ENCODE peak calls at places on chromosomes 6 and 20, in five cellular contexts. Y is hepatocyte; J is effector memory CD4-positive, alpha-beta T cell; V is colonic mucosa; D is SJSA1. S is an unnamed sample.

GRCh38 chr6:20400476-20401402 is 940 bp upstream of the E2F3 start:
- DNase-seq in V (peak), Y (peak), J (peak), D (peak), S (peak)

GRCh38 chr6:39353698-39354315 is 31.3 kb upstream of the KCNK16 start:
- DNase-seq in V (no peak), Y (no peak), D (no peak), J (no peak), S (no peak)

GRCh38 chr6:85660181-85660611 is 17.5 kb upstream of the SYNCRIP start:
- DNase-seq in V (no peak), Y (peak), D (peak), J (no peak), S (no peak)

GRCh38 chr6:44126320-44127149 is 717 bp downstream of the MRPL14 start:
- DNase-seq in V (peak), Y (peak), D (peak), J (peak), S (no peak)

GRCh38 chr6:105526198-105526872 is 123.5 kb upstream of the PREP start:
- DNase-seq in V (no peak), Y (no peak), J (no peak), D (no peak), S (no peak)

GRCh38 chr6:31120151-31120915 is at the start of gene CDSN:
- DNase-seq in D (no peak), V (no peak), J (no peak), Y (no peak), S (no peak)

GRCh38 chr6:31350551-31350950 is 6.4 kb downstream of the HLA-B start:
- DNase-seq in D (no peak), J (no peak), Y (no peak), V (no peak), S (no peak)

GRCh38 chr6:154341876-154342275 is 14.7 kb downstream of the IPCEF1 start:
- DNase-seq in V (no peak), D (no peak), J (no peak), Y (no peak), S (no peak)

GRCh38 chr6:63426844-63427243 is 107.1 kb upstream of the LGSN start:
- DNase-seq in D (no peak), Y (no peak), J (no peak), V (no peak), S (no peak)

GRCh38 chr6:24876496-24877465 is 59.0 kb downstream of the RIPOR2 start:
- DNase-seq in D (no peak), V (no peak), J (no peak), Y (peak), S (no peak)

GRCh38 chr6:81938991-81939773 is 186.7 kb upstream of the TENT5A start:
- DNase-seq in V (no peak), J (no peak), Y (no peak), D (peak), S (no peak)

GRCh38 chr20:16664031-16664430 is 65.8 kb upstream of the SNRPB2 start:
- DNase-seq in D (no peak), J (no peak), Y (no peak), V (no peak), S (no peak)

GRCh38 chr6:74768120-74768519 is 437.7 kb downstream of the COL12A1 start:
- DNase-seq in D (no peak), V (no peak), Y (no peak), J (no peak), S (no peak)

GRCh38 chr6:72002415-72002814 is 116.1 kb downstream of the RIMS1 start:
- DNase-seq in D (no peak), J (no peak), Y (no peak), V (no peak), S (no peak)

GRCh38 chr20:5182615-5183254 is 55.9 kb downstream of the CDS2 start:
- DNase-seq in Y (no peak), D (no peak), J (no peak), V (no peak), S (no peak)

GRCh38 chr20:61301995-61302525 is 50.0 kb downstream of the CDH4 start:
- DNase-seq in D (no peak), Y (no peak), J (no peak), V (no peak), S (no peak)

GRCh38 chr6:114739656-114740055 is 396.8 kb upstream of the HS3ST5 start:
- DNase-seq in D (no peak), V (no peak), J (no peak), Y (no peak), S (no peak)

GRCh38 chr6:163405412-163406309 is 8.9 kb upstream of the QKI start:
- DNase-seq in D (peak), Y (peak), V (peak), J (no peak), S (peak)

GRCh38 chr20:47330933-47331708 is 25.4 kb downstream of the ZMYND8 start:
- DNase-seq in V (peak), D (peak), Y (peak), J (no peak), S (no peak)

GRCh38 chr6:56242343-56242742 is 5.0 kb downstream of the COL21A1 start:
- DNase-seq in Y (no peak), V (no peak), D (no peak), J (no peak), S (no peak)

GRCh38 chr6:109325400-109325801 is 56.9 kb downstream of the CD164 start:
- DNase-seq in Y (no peak), J (no peak), V (no peak), D (no peak), S (peak)

GRCh38 chr20:17849111-17849900 is 119.3 kb downstream of the SNX5 start:
- DNase-seq in D (no peak), Y (no peak), J (no peak), V (no peak), S (no peak)
- H3K27ac ChIP-seq in D (peak), Y (peak), J (no peak), V (peak), S (no peak)

GRCh38 chr6:11767458-11767857 is 11.1 kb downstream of the ADTRP start:
- DNase-seq in V (no peak), D (no peak), Y (no peak), J (no peak), S (no peak)
- H3K27ac ChIP-seq in V (no peak), D (peak), Y (no peak), J (no peak), S (no peak)

GRCh38 chr6:157763894-157764345 is 59.1 kb upstream of the SNX9 start:
- DNase-seq in V (no peak), D (no peak), Y (no peak), J (no peak), S (no peak)
- H3K27ac ChIP-seq in V (peak), D (peak), Y (peak), J (peak), S (peak)

GRCh38 chr6:4114123-4114522 is 21.3 kb downstream of the ECI2 start:
- DNase-seq in D (no peak), J (no peak), Y (no peak), V (no peak), S (no peak)
- H3K27ac ChIP-seq in D (no peak), J (no peak), Y (no peak), V (no peak), S (no peak)

GRCh38 chr6:161415302-161415855 is 141.5 kb upstream of the AGPAT4 start:
- DNase-seq in D (no peak), V (no peak), Y (no peak), J (no peak), S (no peak)
- H3K27ac ChIP-seq in D (no peak), V (no peak), Y (no peak), J (no peak), S (no peak)

DNA sequence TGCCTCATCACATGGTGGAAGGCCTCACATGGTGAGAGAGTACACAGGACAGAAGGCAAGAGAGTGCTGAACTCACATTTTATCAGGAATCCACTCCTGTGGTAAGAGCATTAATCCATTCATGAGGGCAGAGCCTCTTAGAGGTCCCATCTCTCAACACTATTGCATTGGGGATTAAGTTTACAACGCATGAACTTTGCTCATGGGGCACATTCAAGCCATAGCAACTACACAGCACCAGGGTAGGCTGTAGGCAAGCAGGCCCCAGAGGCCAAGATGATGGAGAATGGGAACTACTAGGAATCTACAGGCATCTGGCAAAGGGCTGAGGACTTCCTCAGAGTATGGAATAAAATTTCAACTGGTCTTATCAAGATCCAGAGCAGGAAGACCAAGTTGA is 10.0 kb upstream of the TGIF2 start:
- DNase-seq in V (no peak), D (no peak), J (no peak), Y (peak), S (no peak)
- H3K27ac ChIP-seq in V (no peak), D (no peak), J (no peak), Y (peak), S (no peak)

DNA sequence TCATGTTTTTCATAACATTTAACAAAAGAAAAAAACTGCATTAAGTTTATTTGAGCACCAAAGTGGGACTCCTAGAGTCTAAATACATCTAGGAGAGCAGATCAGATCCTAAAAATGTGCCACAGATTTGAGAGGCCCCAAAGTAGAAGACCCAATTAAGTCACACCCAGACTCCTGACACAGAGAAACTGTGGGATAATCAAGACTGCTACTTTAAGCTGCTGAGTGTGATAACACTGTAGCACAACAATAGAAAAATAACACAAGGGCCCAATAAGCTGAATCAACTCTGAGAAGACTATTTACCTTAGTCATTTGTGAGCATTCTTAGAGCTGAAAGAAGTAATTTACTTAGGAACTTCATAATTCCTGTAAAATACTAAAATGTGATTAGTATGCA is 26.0 kb downstream of the TRDN start:
- DNase-seq in D (no peak), V (no peak), J (no peak), Y (no peak), S (no peak)
- H3K27ac ChIP-seq in D (no peak), V (no peak), J (no peak), Y (no peak), S (no peak)

GRCh38 chr6:10418862-10419748 is 4.2 kb upstream of the TFAP2A start:
- DNase-seq in Y (peak), V (no peak), D (no peak), J (no peak), S (no peak)

GRCh38 chr6:10421508-10422281 is 6.8 kb upstream of the TFAP2A start:
- DNase-seq in J (no peak), Y (no peak), V (no peak), D (no peak), S (no peak)

GRCh38 chr6:10419749-10420545 is 5.1 kb upstream of the TFAP2A start:
- DNase-seq in D (no peak), Y (no peak), V (no peak), J (no peak), S (no peak)

GRCh38 chr6:10422282-10423034 is 7.6 kb upstream of the TFAP2A start:
- DNase-seq in D (no peak), J (no peak), Y (no peak), V (no peak), S (no peak)

DNA sequence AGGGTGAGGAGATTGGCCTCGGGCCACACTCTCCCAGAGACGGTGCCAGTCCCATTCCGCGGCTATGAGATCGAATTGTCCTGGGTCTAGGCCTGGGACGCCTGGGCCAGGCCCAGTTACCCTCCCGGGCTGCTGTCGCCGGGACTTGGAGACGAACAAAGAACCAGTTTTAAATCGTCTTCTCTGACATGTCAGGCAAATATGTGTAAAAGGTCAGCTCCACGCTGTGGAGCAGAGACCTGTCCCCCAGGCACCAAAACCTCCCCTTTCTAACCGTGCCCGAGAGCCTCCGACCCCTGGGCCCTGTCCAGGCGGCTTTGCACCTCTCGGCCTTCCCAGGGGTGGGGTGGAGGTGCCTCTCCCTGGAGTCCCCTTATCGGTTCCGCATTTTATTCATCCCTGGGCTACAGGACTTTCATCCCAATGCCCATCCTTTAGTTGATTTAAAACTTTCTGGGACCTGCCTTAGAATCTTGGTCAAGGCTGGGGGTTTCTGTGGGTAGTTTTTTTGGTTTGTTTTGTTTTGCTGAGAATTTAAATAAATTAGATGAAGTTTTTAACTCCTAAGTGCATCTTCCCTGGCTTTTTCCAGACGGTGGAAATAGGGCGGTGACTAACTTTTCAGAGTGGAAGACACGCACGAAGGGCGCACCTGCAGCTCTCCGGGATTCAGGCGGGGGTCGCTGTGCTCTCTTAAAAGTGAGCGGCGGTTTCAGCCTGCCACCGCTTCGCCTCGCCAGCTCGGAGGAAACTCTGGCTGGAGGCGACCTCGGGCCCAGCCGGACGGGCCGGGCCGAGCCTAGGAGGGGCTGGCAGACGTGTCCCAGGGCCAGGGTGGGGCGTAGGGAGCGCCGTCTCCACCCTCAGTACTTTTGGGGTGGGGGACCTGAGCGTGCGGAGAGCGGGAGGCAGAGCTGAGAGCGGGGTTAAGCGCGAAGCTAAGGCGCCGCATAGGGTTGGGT is 6.0 kb upstream of the TFAP2A start:
- DNase-seq in D (no peak), V (no peak), J (no peak), Y (peak), S (no peak)
- H3K27ac ChIP-seq in D (no peak), V (no peak), J (no peak), Y (peak), S (no peak)

GRCh38 chr6:79894939-79895338 is 52.4 kb downstream of the ELOVL4 start:
- DNase-seq in V (no peak), D (no peak), Y (no peak), J (no peak), S (no peak)

GRCh38 chr6:79898076-79898475 is 49.3 kb downstream of the ELOVL4 start:
- DNase-seq in D (no peak), V (no peak), J (no peak), Y (no peak), S (no peak)

DNA sequence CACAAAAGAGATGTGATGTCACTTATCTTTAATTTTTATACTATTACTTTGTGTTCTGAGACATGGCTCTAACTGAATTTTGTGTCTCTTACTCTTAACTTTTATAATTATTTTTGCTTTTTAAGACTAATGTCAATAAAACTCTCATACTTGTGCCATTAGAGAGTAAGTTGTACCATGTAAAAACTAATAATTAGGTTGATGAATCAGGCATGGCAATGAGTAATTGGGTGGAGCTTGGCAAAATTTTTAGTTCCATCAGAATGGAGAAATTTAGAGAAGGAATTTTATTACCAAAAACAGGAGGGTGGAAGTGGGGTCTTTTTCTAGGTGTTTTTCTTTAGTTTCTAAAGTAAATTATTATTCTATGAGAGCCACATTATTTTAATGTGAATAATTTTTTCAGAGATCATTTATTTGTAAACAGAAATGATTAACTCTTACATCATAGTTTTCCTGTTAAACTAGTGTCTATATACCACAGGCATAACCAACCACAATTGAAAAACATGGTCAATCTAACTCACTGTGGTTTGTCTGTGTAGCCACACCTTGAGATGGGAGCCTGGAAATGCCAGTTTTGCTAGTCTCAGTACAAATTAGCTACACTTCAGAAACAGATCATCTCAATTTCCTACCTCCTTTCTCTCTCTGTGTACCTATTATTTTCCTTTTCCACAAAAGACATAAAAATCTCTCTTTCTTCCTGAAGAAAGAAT is 51.8 kb downstream of the ELOVL4 start:
- DNase-seq in Y (no peak), J (no peak), D (no peak), V (no peak), S (no peak)
- H3K27ac ChIP-seq in Y (no peak), J (no peak), D (no peak), V (no peak), S (no peak)

DNA sequence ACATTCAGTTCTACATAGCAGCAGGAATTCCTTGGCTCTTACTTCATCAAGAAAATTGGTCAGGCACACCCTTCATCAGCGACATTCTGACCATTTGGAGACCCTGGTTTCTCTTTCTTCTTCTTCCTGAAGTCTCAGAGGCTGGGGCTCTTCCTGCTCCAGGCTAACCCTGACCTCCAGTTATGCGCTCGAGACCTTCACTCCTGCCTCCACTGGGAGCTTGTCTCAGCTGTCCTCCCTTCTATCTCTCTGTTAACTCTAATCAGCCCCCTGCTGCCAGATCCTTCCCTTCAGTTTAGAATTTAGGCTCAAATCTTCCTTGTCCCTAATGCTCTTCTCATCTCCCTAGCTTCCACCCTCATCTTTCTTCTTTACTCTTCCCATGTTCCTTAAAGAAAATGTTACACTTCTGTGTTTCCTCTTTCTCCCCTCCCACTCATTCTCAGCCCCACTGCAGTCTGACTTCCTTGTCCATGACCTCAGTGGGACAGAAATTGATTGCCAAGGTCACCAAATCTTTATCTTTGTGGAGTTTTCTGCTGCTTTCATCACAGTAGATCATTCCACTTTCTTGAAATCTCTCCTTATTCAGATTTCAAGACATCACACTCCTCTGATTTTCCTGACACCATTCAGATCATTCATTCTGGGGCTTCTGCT is 8.4 kb upstream of the HLA-DOA start:
- DNase-seq in D (no peak), V (no peak), J (no peak), Y (no peak), S (no peak)
- H3K27ac ChIP-seq in D (no peak), V (peak), J (no peak), Y (no peak), S (peak)